ENCODE peak calls at places on chromosome 1, in six cellular contexts. H is esophagus muscularis mucosa, N is body of pancreas, Q is spleen, B is progenitor cell of endocrine pancreas, E is neural crest cell. J is an unnamed sample.

GRCh38 chr1:15525043-15525958 is 1.3 kb upstream of the CASP9 start:
- DNase-seq in H (no peak), N (peak; percentile 100), Q (no peak), B (no peak), E (no peak), J (no peak)

GRCh38 chr1:241253491-241253890 is 103.5 kb downstream of the RGS7 start:
- DNase-seq in H (no peak), N (no peak), Q (no peak), B (no peak), E (no peak), J (no peak)

GRCh38 chr1:19910650-19911049 is 12.8 kb downstream of the PLA2G2E start:
- DNase-seq in H (no peak), N (no peak), Q (no peak), B (no peak), E (no peak), J (no peak)

GRCh38 chr1:5974631-5975030 is 17.6 kb downstream of the NPHP4 start:
- DNase-seq in H (no peak), N (no peak), Q (peak; percentile 47), B (no peak), E (no peak), J (no peak)

GRCh38 chr1:9292361-9293240 is at the start of gene SPSB1:
- DNase-seq in H (no peak), N (peak; percentile 79), Q (peak; percentile 88), B (peak; percentile 32), E (peak; percentile 40), J (no peak)

GRCh38 chr1:185208626-185209170 is 51.7 kb downstream of the SWT1 start:
- DNase-seq in H (no peak), N (no peak), Q (no peak), B (no peak), E (no peak), J (no peak)

GRCh38 chr1:198641506-198641905 is 2.7 kb downstream of the PTPRC start:
- DNase-seq in H (no peak), N (no peak), Q (no peak), B (no peak), E (no peak), J (no peak)

GRCh38 chr1:42784946-42785693 is at the start of gene TMEM269:
- DNase-seq in H (no peak), N (no peak), Q (peak; percentile 79), B (no peak), E (no peak), J (no peak)

GRCh38 chr1:209398330-209398991 is 185.1 kb upstream of the CAMK1G start:
- DNase-seq in H (no peak), N (peak; percentile 48), Q (no peak), B (no peak), E (no peak), J (no peak)

GRCh38 chr1:214028999-214029406 is 41.2 kb downstream of the PROX1 start:
- DNase-seq in H (no peak), N (no peak), Q (no peak), B (no peak), E (no peak), J (no peak)

GRCh38 chr1:41381691-41382530 is 20.7 kb downstream of the FOXO6 start:
- DNase-seq in H (no peak), N (peak; percentile 52), Q (no peak), B (no peak), E (no peak), J (no peak)

GRCh38 chr1:84611796-84612195 is 37.6 kb upstream of the CTBS start:
- DNase-seq in H (peak; percentile 75), N (no peak), Q (no peak), B (no peak), E (no peak), J (no peak)

GRCh38 chr1:95431216-95431615 is 197.2 kb downstream of the RWDD3 start:
- DNase-seq in H (no peak), N (no peak), Q (no peak), B (no peak), E (no peak), J (no peak)

DNA sequence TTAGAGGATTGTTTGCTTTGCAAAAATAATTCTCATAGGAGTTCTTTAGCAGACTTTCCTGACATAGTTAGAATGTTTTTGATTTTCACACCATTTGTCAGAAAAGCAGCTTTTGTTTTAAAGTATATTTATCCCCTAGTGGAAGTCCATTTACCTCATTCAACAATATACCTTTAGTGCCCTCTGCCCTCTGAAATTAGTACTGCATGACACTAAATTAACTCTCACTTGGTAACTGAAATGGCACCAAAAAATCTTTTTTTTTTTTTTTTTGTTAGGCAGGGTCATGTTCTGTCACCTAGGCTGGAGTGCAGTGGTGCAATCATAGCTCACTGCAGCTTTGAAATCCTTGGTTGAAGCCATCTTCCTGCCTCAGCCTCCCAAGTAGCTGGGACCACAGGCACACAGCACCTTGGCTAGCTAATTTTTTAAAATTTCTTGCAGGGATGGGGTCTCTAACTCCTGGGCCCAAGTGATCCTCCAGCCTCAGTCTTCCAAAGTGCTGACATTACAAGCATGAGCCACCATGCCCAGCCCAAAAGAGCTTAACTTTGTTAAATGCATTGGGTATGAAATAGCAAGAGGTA is 13.6 kb downstream of the LRRC42 start:
- DNase-seq in H (no peak), N (no peak), Q (no peak), B (no peak), E (no peak), J (no peak)
- TF ChIP-seq CTCF in H (peak; percentile 53), N (peak; percentile 69), Q (peak; percentile 53), B (peak; percentile 60), E (peak; percentile 64), J (peak; percentile 59)

GRCh38 chr1:230798187-230798484 is 50.9 kb downstream of the CAPN9 start:
- DNase-seq in H (no peak), N (no peak), Q (no peak), B (no peak), E (no peak), J (no peak)
- TF ChIP-seq CTCF in H (peak; percentile 3), N (no peak), Q (no peak), B (no peak), E (peak; percentile 35), J (no peak)

GRCh38 chr1:43924516-43924915 is 9.1 kb upstream of the ARTN start:
- DNase-seq in H (no peak), N (no peak), Q (no peak), B (no peak), E (no peak), J (no peak)

GRCh38 chr1:43919906-43920305 is 13.7 kb upstream of the ARTN start:
- DNase-seq in H (no peak), N (no peak), Q (no peak), B (no peak), E (no peak), J (no peak)

DNA sequence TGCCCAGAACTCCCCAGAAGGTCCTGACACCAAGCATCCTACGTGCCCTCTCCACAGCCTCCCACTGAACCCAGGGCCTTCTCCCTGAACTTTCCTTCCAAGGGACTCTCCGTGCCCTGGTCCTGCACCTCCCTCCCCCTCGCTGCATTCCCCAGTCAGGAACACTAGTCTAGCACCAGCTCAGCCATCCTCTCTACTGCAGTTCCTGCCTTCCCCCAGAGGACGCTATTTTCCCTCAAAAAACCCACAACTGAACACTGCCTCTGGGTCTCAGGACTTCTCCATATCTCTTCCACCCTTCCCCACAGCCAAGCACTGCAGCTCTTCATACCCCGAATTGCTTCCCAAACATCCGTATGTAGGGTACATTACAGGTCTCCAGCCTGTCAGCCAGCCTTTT is 12.6 kb upstream of the ARTN start:
- DNase-seq in H (no peak), N (no peak), Q (no peak), B (no peak), E (no peak), J (no peak)
- TF ChIP-seq CTCF in H (no peak), N (no peak), Q (no peak), B (no peak), E (no peak), J (no peak)

GRCh38 chr1:248850536-248851251 is 8.2 kb downstream of the ZNF692 start:
- DNase-seq in H (no peak), N (no peak), Q (no peak), B (no peak), E (no peak), J (no peak)
- TF ChIP-seq CTCF in H (no peak), N (no peak), Q (no peak), B (no peak), E (no peak), J (no peak)

GRCh38 chr1:32071758-32072621 is 749 bp upstream of the TMEM39B start:
- DNase-seq in H (no peak), N (no peak), Q (no peak), B (no peak), E (peak; percentile 22), J (no peak)

GRCh38 chr1:32074841-32075240 is 2.1 kb downstream of the TMEM39B start:
- DNase-seq in H (no peak), N (no peak), Q (peak; percentile 66), B (no peak), E (no peak), J (no peak)

GRCh38 chr1:32068891-32069590 is 3.7 kb upstream of the TMEM39B start:
- DNase-seq in H (no peak), N (no peak), Q (peak; percentile 4), B (no peak), E (no peak), J (no peak)

GRCh38 chr1:32073387-32074229 is 869 bp downstream of the TMEM39B start:
- DNase-seq in H (no peak), N (no peak), Q (peak; percentile 69), B (no peak), E (no peak), J (peak; percentile 68)

DNA sequence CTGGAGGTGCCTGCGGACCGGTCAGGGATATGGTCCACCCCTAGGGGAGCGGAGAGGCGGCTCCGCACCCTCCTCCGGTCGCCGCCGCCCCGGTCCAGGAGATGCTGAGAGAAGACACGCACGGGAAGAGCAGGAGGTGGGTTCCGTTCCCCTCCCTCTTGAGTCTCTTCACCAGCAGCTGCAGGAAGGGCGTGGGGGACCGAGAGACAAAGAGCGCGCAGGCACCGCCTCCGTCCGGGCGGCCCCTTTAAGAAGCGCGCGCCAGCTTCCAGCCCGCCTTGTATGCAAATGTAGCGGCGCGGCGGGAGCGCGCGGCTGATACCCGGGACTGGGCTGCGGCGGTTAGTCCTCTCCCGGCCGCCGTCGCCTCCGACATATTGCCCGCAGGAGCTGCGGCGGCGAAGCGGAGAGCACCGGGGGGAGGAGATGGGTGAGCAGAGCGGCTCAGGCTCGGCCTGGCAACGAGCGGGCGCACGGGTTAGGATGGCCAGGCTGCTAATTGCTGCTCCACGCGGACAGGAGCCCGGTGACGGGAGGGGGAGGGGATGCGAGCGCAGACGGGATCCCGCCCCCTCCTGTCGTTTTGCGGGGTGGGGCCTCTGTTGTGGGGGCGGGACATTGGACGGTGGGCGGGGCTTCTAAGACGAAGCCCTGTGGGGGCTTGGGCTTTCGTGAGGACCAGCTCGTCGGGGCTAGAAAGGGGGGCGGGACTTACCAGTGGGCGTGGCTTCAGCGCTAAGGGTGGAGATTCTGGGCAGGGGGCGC is at the start of gene TMEM39B:
- DNase-seq in H (peak; percentile 98), N (peak; percentile 96), Q (peak; percentile 100), B (peak; percentile 89), E (peak; percentile 95), J (peak; percentile 79)
- TF ChIP-seq CTCF in H (peak; percentile 26), N (peak; percentile 23), Q (no peak), B (no peak), E (no peak), J (peak; percentile 35)

J was measured in D721Med.